ENCODE peak calls at places on chromosomes 12 and 14, in nine cellular contexts. P, M, O, X, T, S, E, J and N are unnamed samples.

GRCh38 chr12:113497709-113498108 is 26.0 kb upstream of the LHX5 start:
- DNase-seq in E (no peak), T (no peak), J (no peak), M (no peak), X (no peak), O (no peak), P (no peak), S (no peak), N (no peak)

GRCh38 chr12:124347805-124348658 is 53.1 kb downstream of the RFLNA start:
- DNase-seq in S (peak; percentile 9), E (no peak), M (no peak), X (no peak), O (no peak), P (peak; percentile 7), J (no peak), T (no peak), N (no peak)

GRCh38 chr14:30299915-30300314 is 259.0 kb upstream of the G2E3 start:
- DNase-seq in J (no peak), O (no peak), X (peak; percentile 34), S (no peak), T (no peak), E (no peak), M (no peak), P (no peak), N (no peak)

GRCh38 chr12:125140239-125140917 is 75.1 kb downstream of the AACS start:
- DNase-seq in X (no peak), S (no peak), J (no peak), E (peak; percentile 14), T (no peak), M (peak; percentile 48), O (peak; percentile 24), P (no peak), N (peak; percentile 47)

GRCh38 chr14:91331761-91332447 is 85.7 kb downstream of the CCDC88C start:
- DNase-seq in T (no peak), O (no peak), M (no peak), P (no peak), J (no peak), E (no peak), X (no peak), S (no peak), N (no peak)

GRCh38 chr12:11763760-11764520 is 114.5 kb downstream of the ETV6 start:
- DNase-seq in P (no peak), M (peak; percentile 57), J (no peak), E (no peak), X (peak; percentile 71), T (peak; percentile 15), O (no peak), S (no peak), N (peak; percentile 92)

GRCh38 chr14:31705731-31706130 is 144.5 kb downstream of the NUBPL start:
- DNase-seq in X (no peak), P (no peak), M (no peak), E (no peak), J (no peak), O (no peak), S (no peak), T (no peak), N (no peak)

GRCh38 chr14:81219821-81220487 is 805 bp downstream of the GTF2A1 start:
- DNase-seq in E (peak; percentile 25), X (peak; percentile 24), T (peak; percentile 10), P (peak; percentile 36), J (no peak), M (no peak), S (peak; percentile 17), O (peak; percentile 76), N (peak; percentile 10)

GRCh38 chr14:26255213-26255612 is 342.6 kb downstream of the NOVA1 start:
- DNase-seq in M (no peak), O (no peak), J (no peak), T (no peak), E (no peak), X (peak; percentile 44), P (no peak), S (no peak), N (peak; percentile 50)

GRCh38 chr14:68464716-68465115 is 328.2 kb downstream of the ZFP36L1 start:
- DNase-seq in P (no peak), X (peak; percentile 85), T (no peak), S (no peak), J (no peak), M (peak; percentile 88), O (no peak), E (peak; percentile 63), N (peak; percentile 79)

GRCh38 chr12:122825773-122826724 is 9.2 kb upstream of the HIP1R start:
- DNase-seq in X (no peak), E (peak; percentile 53), M (no peak), T (peak; percentile 61), P (no peak), J (no peak), S (no peak), O (peak; percentile 40), N (peak; percentile 77)

GRCh38 chr12:64583395-64584172 is 26.7 kb upstream of the RASSF3 start:
- DNase-seq in E (no peak), S (no peak), T (no peak), P (no peak), O (no peak), J (no peak), X (no peak), M (no peak), N (no peak)

GRCh38 chr14:67987596-67987995 is 168.0 kb downstream of the RAD51B start:
- DNase-seq in E (no peak), X (peak; percentile 87), P (no peak), J (peak; percentile 30), M (peak; percentile 63), T (no peak), S (no peak), O (no peak), N (peak; percentile 72)

GRCh38 chr12:93387780-93388179 is 10.1 kb downstream of the NUDT4 start:
- DNase-seq in O (no peak), E (no peak), P (peak; percentile 8), S (no peak), M (no peak), T (no peak), J (no peak), X (peak; percentile 73), N (peak; percentile 31)

GRCh38 chr14:92670177-92670576 is 78.2 kb downstream of the LGMN start:
- DNase-seq in O (peak; percentile 95), S (no peak), X (peak; percentile 71), T (no peak), P (no peak), M (no peak), J (peak; percentile 55), E (no peak), N (no peak)

GRCh38 chr14:68637106-68638021 is 155.5 kb downstream of the ZFP36L1 start:
- DNase-seq in E (no peak), M (no peak), O (no peak), X (peak; percentile 89), S (no peak), J (no peak), T (no peak), P (no peak), N (no peak)

GRCh38 chr14:28759056-28759657 is 7.4 kb upstream of the FOXG1 start:
- DNase-seq in T (no peak), M (no peak), E (no peak), X (no peak), J (no peak), S (no peak), O (no peak), P (no peak), N (no peak)

GRCh38 chr14:54562334-54562733 is 4.6 kb upstream of the SAMD4A start:
- DNase-seq in J (no peak), T (no peak), M (no peak), X (peak; percentile 36), P (no peak), E (no peak), O (no peak), S (no peak), N (no peak)

GRCh38 chr12:98990648-98991047 is 345.6 kb downstream of the APAF1 start:
- DNase-seq in E (no peak), O (peak; percentile 19), T (no peak), J (no peak), X (no peak), P (no peak), M (no peak), S (no peak), N (no peak)

GRCh38 chr14:87231336-87232026 is 761.5 kb downstream of the GALC start:
- DNase-seq in P (no peak), S (no peak), J (no peak), X (no peak), M (no peak), E (no peak), O (no peak), T (no peak), N (peak; percentile 84)

GRCh38 chr14:47365248-47365647 is 310.2 kb downstream of the MDGA2 start:
- DNase-seq in M (no peak), O (no peak), P (no peak), E (no peak), J (no peak), T (no peak), S (no peak), X (no peak), N (no peak)

GRCh38 chr14:52063107-52063506 is 5.8 kb downstream of the NID2 start:
- DNase-seq in O (no peak), T (no peak), E (no peak), M (no peak), X (no peak), S (no peak), J (no peak), P (no peak), N (no peak)

GRCh38 chr12:130422676-130423075 is 85.0 kb downstream of the PIWIL1 start:
- DNase-seq in P (no peak), X (no peak), T (no peak), M (no peak), S (no peak), E (no peak), O (no peak), J (no peak), N (no peak)